ENCODE peak calls at places on chromosomes 11 and 22, in ten cellular contexts. F is uterus, O is CD14-positive monocyte, U is fibroblast of mammary gland, Q is GM06990, M is tibial nerve, E is mesothelial cell of epicardium, X is neural crest cell, B is right lobe of liver, T is stomach. K is an unnamed sample.

GRCh38 chr11:61797263-61797944 is 4.7 kb downstream of the FEN1 start:
- DNase-seq in F (peak; percentile 86), X (peak; percentile 67), M (peak; percentile 90), U (peak; percentile 87), O (peak; percentile 67), Q (no peak), E (no peak), T (peak; percentile 83), B (peak; percentile 57), K (peak; percentile 75)

GRCh38 chr11:9858822-9859221 is 194.9 kb downstream of the SWAP70 start:
- DNase-seq in O (no peak), F (no peak), E (no peak), Q (no peak), M (no peak), T (no peak), X (no peak), B (no peak), U (no peak), K (no peak)

GRCh38 chr11:73172992-73173656 is 31.0 kb upstream of the FCHSD2 start:
- DNase-seq in T (no peak), X (no peak), F (no peak), B (no peak), M (no peak), E (no peak), O (no peak), Q (no peak), U (no peak), K (no peak)

GRCh38 chr11:122235615-122236014 is 119.6 kb upstream of the BLID start:
- DNase-seq in Q (no peak), F (peak; percentile 22), E (no peak), T (no peak), U (peak; percentile 95), M (no peak), B (no peak), X (no peak), O (no peak), K (peak; percentile 84)

GRCh38 chr11:117546431-117547160 is 218.9 kb downstream of the CEP164 start:
- DNase-seq in F (no peak), Q (no peak), M (no peak), O (no peak), B (peak; percentile 22), U (no peak), T (no peak), E (no peak), X (no peak), K (no peak)

GRCh38 chr11:121449626-121450025 is 2.5 kb upstream of the SORL1 start:
- DNase-seq in U (no peak), X (no peak), M (no peak), O (no peak), B (no peak), F (no peak), T (no peak), E (no peak), Q (no peak), K (no peak)

GRCh38 chr22:20980938-20981722 is 967 bp upstream of the LZTR1 start:
- DNase-seq in Q (no peak), F (no peak), O (no peak), E (no peak), M (no peak), X (no peak), U (no peak), T (no peak), B (no peak), K (no peak)

GRCh38 chr11:127054153-127054552 is 53.6 kb upstream of the KIRREL3 start:
- DNase-seq in U (no peak), M (no peak), B (no peak), O (no peak), Q (no peak), E (no peak), X (no peak), F (no peak), T (no peak), K (no peak)

GRCh38 chr11:117045956-117046355 is 52.3 kb downstream of the SIK3 start:
- DNase-seq in T (no peak), B (no peak), X (no peak), F (no peak), U (peak; percentile 77), E (no peak), M (no peak), Q (no peak), O (no peak), K (no peak)

GRCh38 chr11:77854838-77855237 is 33.9 kb downstream of the AAMDC start:
- DNase-seq in T (no peak), O (no peak), U (no peak), F (no peak), B (no peak), E (no peak), X (no peak), M (no peak), Q (no peak), K (no peak)

GRCh38 chr22:38262051-38262795 is 10.6 kb downstream of the TMEM184B start:
- DNase-seq in T (peak; percentile 71), Q (peak; percentile 67), X (no peak), B (peak; percentile 76), O (no peak), F (peak; percentile 70), E (no peak), M (no peak), U (peak; percentile 70), K (no peak)

GRCh38 chr11:76067099-76067498 is 139.2 kb downstream of the WNT11 start:
- DNase-seq in T (no peak), E (no peak), M (no peak), B (no peak), X (no peak), F (no peak), O (no peak), U (peak; percentile 37), Q (no peak), K (no peak)

GRCh38 chr11:58830693-58831301 is 13.7 kb downstream of the GLYATL2 start:
- DNase-seq in Q (no peak), T (no peak), E (no peak), B (no peak), O (no peak), U (no peak), M (no peak), F (no peak), X (no peak), K (no peak)

GRCh38 chr11:45412033-45412432 is 125.9 kb upstream of the SYT13 start:
- DNase-seq in B (no peak), F (no peak), U (no peak), X (no peak), T (no peak), Q (no peak), O (no peak), M (no peak), E (no peak), K (no peak)

GRCh38 chr11:1934326-1935155 is 12.6 kb upstream of the MRPL23 start:
- DNase-seq in F (no peak), E (no peak), O (peak; percentile 43), M (no peak), Q (no peak), X (no peak), T (no peak), B (peak; percentile 43), U (no peak), K (no peak)

GRCh38 chr22:34526681-34527080 is 539.3 kb upstream of the ISX start:
- DNase-seq in B (no peak), X (no peak), O (no peak), U (no peak), M (no peak), F (no peak), E (no peak), T (no peak), Q (no peak), K (no peak)

DNA sequence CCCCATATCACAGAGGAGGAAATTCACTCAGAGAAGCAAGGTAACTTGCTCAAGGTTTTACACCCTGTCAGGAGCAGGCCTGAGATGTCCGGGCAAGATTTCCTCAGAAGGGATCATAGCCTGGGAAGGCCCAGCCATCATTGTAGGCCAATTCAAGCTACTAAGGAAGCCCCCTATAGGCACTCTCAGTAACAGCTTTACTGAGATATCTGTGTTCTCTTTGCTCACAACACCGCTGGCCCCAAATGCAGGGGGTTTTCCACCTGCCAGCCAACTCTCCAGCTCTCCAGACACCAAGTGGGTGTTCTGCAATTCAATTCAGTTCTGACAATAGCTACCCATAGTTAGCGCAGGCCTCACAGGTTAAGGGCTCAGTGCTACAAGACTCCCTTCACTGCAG is 84.0 kb downstream of the SLC36A4 start:
- DNase-seq in O (no peak), T (no peak), Q (no peak), B (no peak), U (no peak), E (no peak), X (no peak), M (no peak), F (no peak), K (no peak)
- TF ChIP-seq CTCF in O (no peak), T (no peak), Q (no peak), B (no peak), U (no peak), E (no peak), X (no peak), M (no peak), F (no peak), K (peak; percentile 11)

DNA sequence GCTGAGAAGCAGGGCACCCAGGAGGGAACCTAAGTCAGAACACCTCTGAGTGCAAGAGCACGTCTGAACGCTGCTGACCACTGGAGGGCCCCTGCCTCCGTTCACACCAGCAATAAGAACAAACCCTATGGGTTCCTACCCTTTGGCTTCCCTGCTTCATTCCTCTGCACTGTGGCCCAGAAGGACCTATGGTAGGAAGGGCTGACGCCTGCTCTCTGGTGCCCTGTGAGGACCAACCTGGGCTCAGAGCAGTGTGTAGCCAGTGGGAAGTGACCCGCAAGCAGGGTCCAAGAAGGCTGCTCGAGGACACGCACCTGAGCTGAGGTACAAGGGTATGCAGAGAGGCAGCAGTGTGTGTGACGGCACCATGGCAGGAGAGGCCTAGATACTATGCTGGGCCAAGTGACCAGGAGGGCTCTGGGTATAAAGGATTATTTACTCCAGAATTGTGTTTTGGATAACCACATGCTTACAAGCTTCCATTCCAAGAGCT is 68.8 kb upstream of the CLTCL1 start:
- DNase-seq in M (no peak), Q (no peak), U (no peak), T (no peak), F (no peak), O (no peak), E (no peak), X (no peak), B (no peak), K (no peak)
- TF ChIP-seq CTCF in M (no peak), Q (no peak), U (no peak), T (no peak), F (no peak), O (no peak), E (no peak), X (no peak), B (no peak), K (no peak)

GRCh38 chr11:67252831-67253239 is 13.4 kb upstream of the GRK2 start:
- DNase-seq in F (no peak), M (no peak), O (peak; percentile 62), B (no peak), X (no peak), Q (no peak), U (peak; percentile 53), T (no peak), E (no peak), K (no peak)
- TF ChIP-seq CTCF in F (no peak), M (peak; percentile 29), O (peak; percentile 53), B (peak; percentile 25), X (peak; percentile 49), Q (peak; percentile 29), U (peak; percentile 35), T (peak; percentile 18), E (no peak), K (peak; percentile 30)

DNA sequence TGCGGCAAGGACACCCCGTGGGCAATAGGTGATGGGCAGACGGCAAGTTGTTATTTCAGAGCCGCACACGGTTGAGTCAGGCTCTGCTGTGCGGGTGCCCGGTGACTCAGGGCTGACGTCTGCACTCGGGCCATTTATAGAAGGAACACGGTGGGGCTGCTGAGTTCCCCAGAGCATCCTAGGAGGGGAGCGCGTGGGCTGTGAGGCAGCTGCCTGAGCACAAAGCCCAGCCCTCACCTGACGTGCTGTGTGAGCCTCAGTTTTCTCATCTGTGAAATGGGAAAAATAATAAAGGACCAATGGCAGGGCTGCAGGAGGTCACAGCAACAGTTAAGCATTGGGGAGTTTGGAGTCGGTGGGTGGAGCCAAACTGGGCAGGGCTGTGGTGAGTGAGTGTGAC is 11.3 kb upstream of the RHOD start:
- DNase-seq in M (no peak), Q (peak; percentile 56), B (no peak), O (no peak), E (no peak), T (no peak), X (no peak), F (no peak), U (peak; percentile 96), K (no peak)
- TF ChIP-seq CTCF in M (no peak), Q (no peak), B (no peak), O (no peak), E (no peak), T (no peak), X (no peak), F (no peak), U (no peak), K (no peak)